ENCODE peak calls at places on chromosomes 5 and 9, in nine cellular contexts. One of them, this sample, is unnamed.

GRCh38 chr9:127035948-127036347 is 86.5 kb downstream of the ANGPTL2 start:
- DNase-seq in activated CD8-positive, alpha-beta T cell treated with anti-CD3 and anti-CD28 coated beads, Interleukin-2, amount 10 ng/mL, durations not matched to agents 7 days and 5 days: no peak
- DNase-seq in ELR: no peak
- DNase-seq in substantia nigra: peak
- DNase-seq in GM10248: no peak
- DNase-seq in mesothelial cell of epicardium: no peak
- DNase-seq in astrocyte of the cerebellum: peak
- DNase-seq in NCI-H2081: no peak
- DNase-seq in activated naive CD4-positive, alpha-beta T cell treated with anti-CD3 and anti-CD28 coated beads for 36 hours: no peak
- DNase-seq in this sample: no peak

GRCh38 chr9:75889977-75890540 is 414 bp upstream of the PCSK5 start:
- DNase-seq in GM10248: peak
- DNase-seq in substantia nigra: no peak
- DNase-seq in NCI-H2081: no peak
- DNase-seq in astrocyte of the cerebellum: peak
- DNase-seq in ELR: peak
- DNase-seq in activated CD8-positive, alpha-beta T cell treated with anti-CD3 and anti-CD28 coated beads, Interleukin-2, amount 10 ng/mL, durations not matched to agents 7 days and 5 days: peak
- DNase-seq in mesothelial cell of epicardium: peak
- DNase-seq in activated naive CD4-positive, alpha-beta T cell treated with anti-CD3 and anti-CD28 coated beads for 36 hours: peak
- DNase-seq in this sample: no peak

GRCh38 chr5:89728134-89728533 is 681.4 kb downstream of the CETN3 start:
- DNase-seq in substantia nigra: no peak
- DNase-seq in NCI-H2081: no peak
- DNase-seq in activated naive CD4-positive, alpha-beta T cell treated with anti-CD3 and anti-CD28 coated beads for 36 hours: no peak
- DNase-seq in activated CD8-positive, alpha-beta T cell treated with anti-CD3 and anti-CD28 coated beads, Interleukin-2, amount 10 ng/mL, durations not matched to agents 7 days and 5 days: no peak
- DNase-seq in ELR: no peak
- DNase-seq in mesothelial cell of epicardium: no peak
- DNase-seq in GM10248: no peak
- DNase-seq in astrocyte of the cerebellum: no peak
- DNase-seq in this sample: no peak

GRCh38 chr9:82584349-82584846 is 478.5 kb downstream of the RASEF start:
- DNase-seq in activated CD8-positive, alpha-beta T cell treated with anti-CD3 and anti-CD28 coated beads, Interleukin-2, amount 10 ng/mL, durations not matched to agents 7 days and 5 days: no peak
- DNase-seq in activated naive CD4-positive, alpha-beta T cell treated with anti-CD3 and anti-CD28 coated beads for 36 hours: no peak
- DNase-seq in GM10248: no peak
- DNase-seq in NCI-H2081: no peak
- DNase-seq in ELR: no peak
- DNase-seq in mesothelial cell of epicardium: no peak
- DNase-seq in astrocyte of the cerebellum: no peak
- DNase-seq in substantia nigra: no peak
- DNase-seq in this sample: no peak

GRCh38 chr5:24905123-24905522 is 260.3 kb upstream of the CDH10 start:
- DNase-seq in NCI-H2081: no peak
- DNase-seq in substantia nigra: no peak
- DNase-seq in mesothelial cell of epicardium: no peak
- DNase-seq in astrocyte of the cerebellum: no peak
- DNase-seq in ELR: no peak
- DNase-seq in GM10248: no peak
- DNase-seq in activated naive CD4-positive, alpha-beta T cell treated with anti-CD3 and anti-CD28 coated beads for 36 hours: no peak
- DNase-seq in activated CD8-positive, alpha-beta T cell treated with anti-CD3 and anti-CD28 coated beads, Interleukin-2, amount 10 ng/mL, durations not matched to agents 7 days and 5 days: no peak
- DNase-seq in this sample: no peak

GRCh38 chr9:93730213-93730612 is 153.8 kb downstream of the PHF2 start:
- DNase-seq in substantia nigra: no peak
- DNase-seq in astrocyte of the cerebellum: no peak
- DNase-seq in NCI-H2081: no peak
- DNase-seq in mesothelial cell of epicardium: no peak
- DNase-seq in activated CD8-positive, alpha-beta T cell treated with anti-CD3 and anti-CD28 coated beads, Interleukin-2, amount 10 ng/mL, durations not matched to agents 7 days and 5 days: no peak
- DNase-seq in ELR: no peak
- DNase-seq in GM10248: no peak
- DNase-seq in activated naive CD4-positive, alpha-beta T cell treated with anti-CD3 and anti-CD28 coated beads for 36 hours: no peak
- DNase-seq in this sample: no peak

GRCh38 chr9:1208185-1208584 is 158.0 kb downstream of the DMRT2 start:
- DNase-seq in GM10248: no peak
- DNase-seq in astrocyte of the cerebellum: no peak
- DNase-seq in NCI-H2081: no peak
- DNase-seq in mesothelial cell of epicardium: no peak
- DNase-seq in ELR: peak
- DNase-seq in activated naive CD4-positive, alpha-beta T cell treated with anti-CD3 and anti-CD28 coated beads for 36 hours: no peak
- DNase-seq in activated CD8-positive, alpha-beta T cell treated with anti-CD3 and anti-CD28 coated beads, Interleukin-2, amount 10 ng/mL, durations not matched to agents 7 days and 5 days: no peak
- DNase-seq in substantia nigra: no peak
- DNase-seq in this sample: no peak

GRCh38 chr9:76900884-76901440 is 5.0 kb downstream of the PRUNE2 start:
- DNase-seq in mesothelial cell of epicardium: no peak
- DNase-seq in GM10248: no peak
- DNase-seq in activated CD8-positive, alpha-beta T cell treated with anti-CD3 and anti-CD28 coated beads, Interleukin-2, amount 10 ng/mL, durations not matched to agents 7 days and 5 days: no peak
- DNase-seq in NCI-H2081: no peak
- DNase-seq in ELR: no peak
- DNase-seq in activated naive CD4-positive, alpha-beta T cell treated with anti-CD3 and anti-CD28 coated beads for 36 hours: no peak
- DNase-seq in astrocyte of the cerebellum: no peak
- DNase-seq in substantia nigra: no peak
- DNase-seq in this sample: no peak

GRCh38 chr9:20043461-20043860 is 254.6 kb upstream of the SLC24A2 start:
- DNase-seq in astrocyte of the cerebellum: no peak
- DNase-seq in activated CD8-positive, alpha-beta T cell treated with anti-CD3 and anti-CD28 coated beads, Interleukin-2, amount 10 ng/mL, durations not matched to agents 7 days and 5 days: peak
- DNase-seq in ELR: no peak
- DNase-seq in activated naive CD4-positive, alpha-beta T cell treated with anti-CD3 and anti-CD28 coated beads for 36 hours: no peak
- DNase-seq in NCI-H2081: no peak
- DNase-seq in mesothelial cell of epicardium: no peak
- DNase-seq in substantia nigra: no peak
- DNase-seq in GM10248: no peak
- DNase-seq in this sample: no peak

GRCh38 chr9:35907732-35908483 is 1.4 kb upstream of the SPAAR start:
- DNase-seq in activated naive CD4-positive, alpha-beta T cell treated with anti-CD3 and anti-CD28 coated beads for 36 hours: peak
- DNase-seq in ELR: peak
- DNase-seq in mesothelial cell of epicardium: no peak
- DNase-seq in GM10248: no peak
- DNase-seq in astrocyte of the cerebellum: peak
- DNase-seq in NCI-H2081: peak
- DNase-seq in activated CD8-positive, alpha-beta T cell treated with anti-CD3 and anti-CD28 coated beads, Interleukin-2, amount 10 ng/mL, durations not matched to agents 7 days and 5 days: no peak
- DNase-seq in substantia nigra: no peak
- DNase-seq in this sample: no peak

GRCh38 chr5:126525630-126526245 is 69.3 kb downstream of the ALDH7A1 start:
- DNase-seq in mesothelial cell of epicardium: no peak
- DNase-seq in activated CD8-positive, alpha-beta T cell treated with anti-CD3 and anti-CD28 coated beads, Interleukin-2, amount 10 ng/mL, durations not matched to agents 7 days and 5 days: no peak
- DNase-seq in substantia nigra: no peak
- DNase-seq in activated naive CD4-positive, alpha-beta T cell treated with anti-CD3 and anti-CD28 coated beads for 36 hours: no peak
- DNase-seq in NCI-H2081: no peak
- DNase-seq in ELR: peak
- DNase-seq in astrocyte of the cerebellum: no peak
- DNase-seq in GM10248: no peak
- DNase-seq in this sample: peak

GRCh38 chr9:136808075-136808780 is 480 bp downstream of the RABL6 start:
- DNase-seq in ELR: peak
- DNase-seq in substantia nigra: no peak
- DNase-seq in GM10248: no peak
- DNase-seq in activated naive CD4-positive, alpha-beta T cell treated with anti-CD3 and anti-CD28 coated beads for 36 hours: peak
- DNase-seq in astrocyte of the cerebellum: no peak
- DNase-seq in activated CD8-positive, alpha-beta T cell treated with anti-CD3 and anti-CD28 coated beads, Interleukin-2, amount 10 ng/mL, durations not matched to agents 7 days and 5 days: peak
- DNase-seq in NCI-H2081: no peak
- DNase-seq in mesothelial cell of epicardium: no peak
- DNase-seq in this sample: no peak

GRCh38 chr5:153629027-153629426 is 138.6 kb downstream of the GRIA1 start:
- DNase-seq in activated naive CD4-positive, alpha-beta T cell treated with anti-CD3 and anti-CD28 coated beads for 36 hours: no peak
- DNase-seq in activated CD8-positive, alpha-beta T cell treated with anti-CD3 and anti-CD28 coated beads, Interleukin-2, amount 10 ng/mL, durations not matched to agents 7 days and 5 days: no peak
- DNase-seq in substantia nigra: peak
- DNase-seq in NCI-H2081: no peak
- DNase-seq in astrocyte of the cerebellum: peak
- DNase-seq in GM10248: no peak
- DNase-seq in ELR: peak
- DNase-seq in mesothelial cell of epicardium: no peak
- DNase-seq in this sample: peak

GRCh38 chr5:150671509-150672236 is 10.6 kb downstream of the MYOZ3 start:
- DNase-seq in GM10248: no peak
- DNase-seq in NCI-H2081: no peak
- DNase-seq in mesothelial cell of epicardium: no peak
- DNase-seq in activated CD8-positive, alpha-beta T cell treated with anti-CD3 and anti-CD28 coated beads, Interleukin-2, amount 10 ng/mL, durations not matched to agents 7 days and 5 days: no peak
- DNase-seq in substantia nigra: no peak
- DNase-seq in astrocyte of the cerebellum: no peak
- DNase-seq in activated naive CD4-positive, alpha-beta T cell treated with anti-CD3 and anti-CD28 coated beads for 36 hours: peak
- DNase-seq in ELR: no peak
- DNase-seq in this sample: peak